ENCODE peak calls at places on chromosome 4, in five cellular contexts. V, K, T, Q and D are unnamed samples.

GRCh38 chr4:53781614-53782467 is 190.6 kb upstream of the LNX1 start:
- DNase-seq in V (no peak), K (peak), T (no peak), Q (no peak), D (peak)

GRCh38 chr4:177809786-177810185 is 367.5 kb upstream of the AGA start:
- DNase-seq in V (no peak), K (no peak), T (no peak), Q (peak), D (no peak)

GRCh38 chr4:157888281-157888680 is 284.5 kb downstream of the GASK1B start:
- DNase-seq in V (no peak), K (no peak), T (no peak), Q (no peak), D (no peak)

GRCh38 chr4:176794151-176794550 is 1.4 kb upstream of the VEGFC start:
- DNase-seq in V (no peak), K (no peak), T (peak), Q (no peak), D (peak)

GRCh38 chr4:142402925-142403324 is 443.2 kb downstream of the INPP4B start:
- DNase-seq in V (no peak), K (no peak), T (peak), Q (peak), D (no peak)

GRCh38 chr4:68250151-68250930 is 4.8 kb upstream of the TMPRSS11B start:
- DNase-seq in V (no peak), K (no peak), T (no peak), Q (no peak), D (no peak)

GRCh38 chr4:623914-624626 is 1.3 kb upstream of the PDE6B start:
- DNase-seq in V (no peak), K (no peak), T (no peak), Q (no peak), D (no peak)

GRCh38 chr4:84502955-84503373 is 3.9 kb upstream of the NKX6-1 start:
- DNase-seq in V (no peak), K (no peak), T (no peak), Q (no peak), D (no peak)

GRCh38 chr4:38943355-38943754 is 75.7 kb downstream of the FAM114A1 start:
- DNase-seq in V (peak), K (no peak), T (peak), Q (peak), D (no peak)

GRCh38 chr4:155972098-155972497 is 18.4 kb upstream of the CTSO start:
- DNase-seq in V (no peak), K (no peak), T (peak), Q (no peak), D (no peak)

GRCh38 chr4:137678796-137679195 is 146.5 kb upstream of the PCDH18 start:
- DNase-seq in V (no peak), K (no peak), T (no peak), Q (no peak), D (peak)

GRCh38 chr4:26490111-26490979 is at the start of gene CCKAR:
- DNase-seq in V (no peak), K (no peak), T (no peak), Q (no peak), D (no peak)

GRCh38 chr4:132333723-132334045 is 815.4 kb upstream of the PCDH10 start:
- DNase-seq in V (no peak), K (no peak), T (peak), Q (no peak), D (no peak)

GRCh38 chr4:30832652-30833051 is 112.5 kb downstream of the PCDH7 start:
- DNase-seq in V (no peak), K (no peak), T (no peak), Q (no peak), D (no peak)

GRCh38 chr4:8560265-8561047 is 19.7 kb upstream of the GPR78 start:
- DNase-seq in V (no peak), K (no peak), T (no peak), Q (no peak), D (no peak)

GRCh38 chr4:2255501-2256155 is 6.3 kb downstream of the MXD4 start:
- DNase-seq in V (peak), K (no peak), T (peak), Q (peak), D (no peak)

DNA sequence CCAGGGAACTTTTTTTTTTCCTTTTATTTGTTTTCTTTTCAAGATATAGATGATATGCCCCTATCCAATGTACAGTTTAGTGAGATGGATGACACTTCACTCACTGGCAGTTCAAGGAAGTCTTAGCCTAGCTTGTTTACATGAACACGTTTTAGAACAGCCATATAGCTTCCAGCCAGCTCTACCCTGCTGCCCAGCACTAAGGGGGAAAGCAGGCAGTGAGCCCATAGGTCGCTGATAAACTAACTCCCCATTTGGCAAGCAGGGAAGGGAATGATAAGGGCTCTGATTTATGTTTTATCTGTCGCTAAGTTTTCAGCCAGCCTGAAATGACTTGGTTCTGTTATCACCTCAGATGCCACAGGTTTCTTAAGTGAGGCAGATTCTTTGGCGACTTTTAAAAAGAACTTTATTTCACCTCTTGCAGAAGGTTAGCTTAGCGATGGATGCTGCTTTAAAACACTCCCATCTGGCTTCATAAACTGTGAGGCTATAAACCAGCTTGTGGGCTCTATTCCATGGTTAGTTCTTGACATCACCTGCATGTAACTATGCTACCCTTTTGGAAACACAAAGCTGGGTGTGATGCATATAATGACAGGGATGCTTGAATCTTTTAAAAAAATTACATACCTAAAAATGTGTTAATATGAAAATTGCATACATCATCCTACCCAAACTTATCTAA is 348.4 kb downstream of the FBXO8 start:
- DNase-seq in V (no peak), K (no peak), T (peak), Q (no peak), D (no peak)
- H3K27ac ChIP-seq in V (peak), K (no peak), T (peak), Q (no peak), D (no peak)

DNA sequence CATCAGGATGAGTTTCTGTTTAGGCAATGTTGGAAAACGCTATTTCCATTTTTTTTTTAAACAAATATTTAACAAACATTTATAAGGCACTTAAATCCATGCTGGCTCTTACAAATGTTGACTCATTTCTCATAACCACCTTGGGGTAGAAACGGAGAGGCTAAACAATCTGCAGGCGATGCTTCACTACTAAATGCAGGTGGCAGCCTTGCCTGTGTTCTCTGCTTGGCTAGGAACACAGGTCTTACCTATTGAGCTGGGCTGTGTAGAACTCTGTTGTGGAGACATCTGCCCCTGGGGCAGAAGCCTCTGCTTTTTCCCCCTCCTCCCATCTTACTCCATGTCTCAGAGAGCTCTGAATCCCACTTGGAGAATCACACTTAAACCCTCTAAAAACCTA is 1.4 kb upstream of the CXCL1 start:
- DNase-seq in V (no peak), K (no peak), T (no peak), Q (peak), D (peak)
- H3K27ac ChIP-seq in V (no peak), K (no peak), T (no peak), Q (no peak), D (peak)

GRCh38 chr4:22978656-22979055 is 285.9 kb downstream of the GBA3 start:
- DNase-seq in V (no peak), K (no peak), T (no peak), Q (no peak), D (no peak)
- H3K27ac ChIP-seq in V (no peak), K (no peak), T (no peak), Q (no peak), D (no peak)

GRCh38 chr4:93759506-93759905 is 69.0 kb upstream of the ATOH1 start:
- DNase-seq in V (no peak), K (no peak), T (no peak), Q (no peak), D (no peak)
- H3K27ac ChIP-seq in V (no peak), K (no peak), T (no peak), Q (no peak), D (no peak)

GRCh38 chr4:10088135-10089010 is 28.2 kb downstream of the WDR1 start:
- DNase-seq in V (no peak), K (no peak), T (no peak), Q (peak), D (peak)
- H3K27ac ChIP-seq in V (no peak), K (no peak), T (no peak), Q (no peak), D (peak)

GRCh38 chr4:39977489-39978377 is at the start of gene PDS5A:
- DNase-seq in V (peak), K (peak), T (peak), Q (peak), D (peak)
- H3K27ac ChIP-seq in V (peak), K (peak), T (peak), Q (peak), D (peak)

GRCh38 chr4:17284323-17285175 is 227.3 kb downstream of the QDPR start:
- DNase-seq in V (no peak), K (no peak), T (no peak), Q (no peak), D (no peak)
- H3K27ac ChIP-seq in V (no peak), K (no peak), T (no peak), Q (no peak), D (no peak)